ENCODE peak calls at places on chromosomes 2 and 18, in eight cellular contexts. B is uterus, D is right atrium auricular region, H is cardiac muscle cell, X is mesenchymal stem cell, G is Peyer's patch, M is PC-3, U is right lobe of liver. F is an unnamed sample.

GRCh38 chr2:144372484-144373195 is 147.3 kb downstream of the ZEB2 start:
- DNase-seq in U (no peak), M (no peak), X (no peak), B (peak; percentile 30), D (no peak), G (no peak), H (peak; percentile 42), F (no peak)

GRCh38 chr2:152372438-152372984 is 37.5 kb downstream of the FMNL2 start:
- DNase-seq in U (no peak), M (no peak), X (no peak), D (no peak), B (no peak), G (no peak), H (no peak), F (no peak)

GRCh38 chr2:206250041-206250897 is 24.2 kb upstream of the ZDBF2 start:
- DNase-seq in M (no peak), B (no peak), G (no peak), X (peak; percentile 36), U (no peak), H (peak; percentile 21), D (no peak), F (no peak)

GRCh38 chr2:191049728-191050639 is 36.0 kb upstream of the STAT1 start:
- DNase-seq in H (peak; percentile 66), G (no peak), X (peak; percentile 91), B (no peak), D (no peak), M (no peak), U (no peak), F (peak; percentile 50)

GRCh38 chr2:105857076-105857740 is 112.5 kb downstream of the NCK2 start:
- DNase-seq in X (no peak), M (no peak), G (no peak), H (no peak), D (no peak), B (no peak), U (no peak), F (no peak)

GRCh38 chr2:239548491-239548890 is 147.7 kb upstream of the HDAC4 start:
- DNase-seq in D (no peak), G (no peak), U (peak; percentile 39), B (no peak), X (no peak), H (no peak), M (peak; percentile 58), F (no peak)

GRCh38 chr18:1488957-1489356 is 584.3 kb downstream of the ADCYAP1 start:
- DNase-seq in H (no peak), U (no peak), D (no peak), B (no peak), G (no peak), X (no peak), M (no peak), F (no peak)

GRCh38 chr2:126703311-126703710 is 47.4 kb downstream of the GYPC start:
- DNase-seq in X (no peak), D (peak; percentile 26), U (no peak), B (no peak), H (no peak), M (no peak), G (no peak), F (no peak)

GRCh38 chr2:164661349-164661748 is 40.1 kb upstream of the GRB14 start:
- DNase-seq in D (no peak), U (no peak), B (no peak), G (no peak), M (peak; percentile 22), X (peak; percentile 18), H (peak; percentile 52), F (no peak)

GRCh38 chr2:80560298-80560697 is 255.7 kb upstream of the LRRTM1 start:
- DNase-seq in B (no peak), G (no peak), M (no peak), D (no peak), X (peak; percentile 23), U (no peak), H (no peak), F (no peak)

GRCh38 chr2:220277445-220277960 is 650.1 kb downstream of the SLC4A3 start:
- DNase-seq in M (peak; percentile 97), D (peak; percentile 79), B (peak; percentile 16), X (no peak), U (peak; percentile 85), G (no peak), H (peak; percentile 87), F (peak; percentile 66)

GRCh38 chr2:24930768-24931167 is 10.7 kb upstream of the ADCY3 start:
- DNase-seq in H (no peak), X (no peak), D (peak; percentile 52), M (peak; percentile 13), U (no peak), G (no peak), B (no peak), F (no peak)

GRCh38 chr2:20103514-20103913 is 52.1 kb upstream of the LAPTM4A start:
- DNase-seq in X (peak; percentile 35), G (no peak), H (peak; percentile 32), U (no peak), D (no peak), M (peak; percentile 59), B (no peak), F (no peak)

GRCh38 chr2:197146995-197147394 is 163.6 kb downstream of the ANKRD44 start:
- DNase-seq in G (no peak), U (no peak), M (no peak), D (no peak), H (no peak), B (no peak), X (no peak), F (no peak)

DNA sequence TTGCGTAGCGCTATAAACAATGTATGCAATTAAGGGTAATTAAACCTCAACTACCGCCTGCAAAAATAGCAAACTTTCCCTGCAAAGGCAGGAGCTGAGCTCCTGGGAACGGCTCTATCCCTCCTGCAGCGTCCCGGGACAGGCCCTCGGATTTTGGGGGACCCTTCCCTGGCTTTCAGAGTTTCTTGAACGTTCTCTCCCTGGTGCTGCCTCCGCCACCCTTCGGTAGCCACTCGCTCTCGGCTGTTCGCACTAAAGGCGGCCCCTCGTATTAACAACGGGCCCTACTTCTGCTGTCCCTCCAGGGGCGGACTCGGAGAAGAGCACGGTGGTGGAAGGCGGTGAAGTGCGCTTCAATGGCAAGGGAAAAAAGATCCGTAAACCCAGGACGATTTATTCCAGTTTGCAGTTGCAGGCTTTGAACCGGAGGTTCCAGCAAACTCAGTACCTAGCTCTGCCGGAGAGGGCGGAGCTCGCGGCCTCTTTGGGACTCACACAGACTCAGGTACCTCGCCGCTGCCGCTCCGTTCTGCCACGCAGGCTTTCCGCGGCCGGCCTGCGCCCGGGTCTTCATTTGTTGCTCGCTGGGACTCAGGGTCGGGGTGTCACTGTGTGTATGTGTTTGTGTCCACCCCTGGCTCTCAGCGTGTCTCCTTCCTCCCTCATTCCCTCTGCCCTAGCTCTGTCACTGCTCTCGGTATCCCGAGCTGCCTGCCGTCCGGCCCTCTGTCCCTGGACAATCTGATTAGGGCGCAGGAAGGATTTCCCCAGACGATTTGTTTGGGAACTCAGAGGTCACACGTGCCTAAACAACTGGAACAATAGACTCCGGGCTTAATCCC is 1.3 kb downstream of the DLX1 start:
- DNase-seq in D (no peak), U (no peak), X (no peak), G (peak; percentile 67), B (no peak), H (no peak), M (peak; percentile 57), F (peak; percentile 73)
- H3K4me1 ChIP-seq in D (peaks cover 45% of the 10 kb centered on the region), U (no peaks in the 10 kb centered on the region), X (peaks cover 34% of the 10 kb centered on the region), G (peaks cover 44% of the 10 kb centered on the region), B (peaks cover 14% of the 10 kb centered on the region), H (no peaks in the 10 kb centered on the region), M (peaks cover 16% of the 10 kb centered on the region), F (peaks cover 35% of the 10 kb centered on the region)

GRCh38 chr2:63882395-63883130 is 40.9 kb downstream of the UGP2 start:
- DNase-seq in B (no peak), H (no peak), G (no peak), M (no peak), X (no peak), U (no peak), D (no peak), F (no peak)

GRCh38 chr2:63880603-63881002 is 38.9 kb downstream of the UGP2 start:
- DNase-seq in H (no peak), U (no peak), D (no peak), B (no peak), G (no peak), X (no peak), M (no peak), F (no peak)

GRCh38 chr2:63881208-63881607 is 39.5 kb downstream of the UGP2 start:
- DNase-seq in B (no peak), U (no peak), X (peak; percentile 36), G (no peak), H (no peak), M (no peak), D (no peak), F (no peak)

GRCh38 chr2:63878486-63878885 is 36.8 kb downstream of the UGP2 start:
- DNase-seq in G (no peak), H (no peak), B (no peak), X (no peak), U (no peak), M (no peak), D (no peak), F (no peak)

GRCh38 chr2:63879876-63880433 is 38.3 kb downstream of the UGP2 start:
- DNase-seq in M (no peak), B (no peak), H (no peak), X (no peak), D (no peak), G (no peak), U (no peak), F (no peak)
- H3K4me1 ChIP-seq in M (no peaks in the 10 kb centered on the region), B (no peaks in the 10 kb centered on the region), H (peaks cover 18% of the 10 kb centered on the region), X (no peaks in the 10 kb centered on the region), D (peaks cover 30% of the 10 kb centered on the region), G (no peaks in the 10 kb centered on the region), U (no peaks in the 10 kb centered on the region), F (no peaks in the 10 kb centered on the region)

GRCh38 chr2:27070653-27071276 is 689 bp downstream of the OST4 start:
- DNase-seq in M (no peak), H (no peak), B (no peak), D (no peak), U (no peak), X (no peak), G (no peak), F (peak; percentile 65)
- H3K4me1 ChIP-seq in M (peaks cover 12% of the 10 kb centered on the region), H (peaks cover 24% of the 10 kb centered on the region), B (peaks cover 9% of the 10 kb centered on the region), D (peaks cover 56% of the 10 kb centered on the region), U (no peaks in the 10 kb centered on the region), X (peaks cover 28% of the 10 kb centered on the region), G (peaks cover 52% of the 10 kb centered on the region), F (peaks cover 54% of the 10 kb centered on the region)

DNA sequence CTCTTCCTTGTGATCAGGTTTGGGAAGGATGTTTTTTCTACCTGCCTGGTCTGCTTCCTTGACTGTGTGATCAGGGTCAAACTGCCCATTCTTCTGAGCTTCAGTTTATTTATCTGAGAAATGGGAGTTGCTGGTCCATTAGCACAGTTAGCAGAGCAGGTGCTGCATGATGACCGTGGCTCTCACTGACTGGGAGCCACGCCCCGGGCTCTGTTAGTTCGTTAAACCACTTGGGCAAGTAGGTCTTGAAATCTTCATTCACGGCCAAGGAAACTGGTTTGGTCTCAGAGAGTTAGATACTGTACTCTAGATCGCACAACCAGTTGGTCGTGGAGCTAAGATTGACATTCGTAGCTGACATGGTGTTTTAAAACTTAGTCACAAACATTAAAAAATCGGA is 41.7 kb downstream of the INPP5D start:
- DNase-seq in M (no peak), H (no peak), D (no peak), U (no peak), B (no peak), X (no peak), G (peak; percentile 10), F (no peak)
- H3K4me1 ChIP-seq in M (no peaks in the 10 kb centered on the region), H (no peaks in the 10 kb centered on the region), D (no peaks in the 10 kb centered on the region), U (no peaks in the 10 kb centered on the region), B (no peaks in the 10 kb centered on the region), X (no peaks in the 10 kb centered on the region), G (peaks cover 5% of the 10 kb centered on the region), F (no peaks in the 10 kb centered on the region)